ENCODE peak calls at places on chromosomes 4 and X, in eight cellular contexts. V, S, U, Q, J, M, X and D are unnamed samples. For H3K27me3, the result is how much of the 10 kb centered on the place peaks cover.

GRCh38 chrX:1453951-1454785 is 1.5 kb upstream of the ASMTL start:
- DNase-seq in V (peak), Q (peak), S (peak), X (peak), M (peak), U (no peak), J (peak), D (peak)

GRCh38 chr4:17921451-17921850 is 100.1 kb downstream of the LCORL start:
- DNase-seq in U (no peak), Q (no peak), M (no peak), X (no peak), V (no peak), S (no peak), J (no peak), D (no peak)

GRCh38 chr4:66564901-66565648 is 894.8 kb upstream of the EPHA5 start:
- DNase-seq in J (no peak), X (no peak), Q (no peak), S (no peak), U (no peak), M (no peak), V (no peak), D (no peak)

GRCh38 chrX:50813843-50814661 is at the start of gene SHROOM4:
- DNase-seq in J (peak), V (peak), Q (peak), S (no peak), U (no peak), M (peak), X (no peak), D (peak)

GRCh38 chr4:20196476-20196875 is 55.2 kb upstream of the SLIT2 start:
- DNase-seq in M (no peak), J (no peak), V (no peak), Q (no peak), U (no peak), S (no peak), X (no peak), D (no peak)

GRCh38 chr4:98950925-98951324 is 22.0 kb upstream of the EIF4E start:
- DNase-seq in S (no peak), U (no peak), Q (no peak), M (no peak), X (peak), J (no peak), V (no peak), D (no peak)

GRCh38 chr4:4762909-4763814 is 96.3 kb upstream of the MSX1 start:
- DNase-seq in Q (peak), U (peak), S (no peak), X (no peak), V (no peak), J (no peak), M (peak), D (no peak)

GRCh38 chrX:108312938-108313337 is 125.3 kb downstream of the COL4A6 start:
- DNase-seq in X (no peak), J (no peak), Q (no peak), M (peak), V (peak), S (no peak), U (no peak), D (no peak)

GRCh38 chr4:77073106-77073858 is 2.5 kb downstream of the CCNI start:
- DNase-seq in J (no peak), X (no peak), V (no peak), Q (no peak), M (no peak), U (no peak), S (no peak), D (no peak)

GRCh38 chr4:146245246-146245645 is 30.9 kb downstream of the REELD1 start:
- DNase-seq in V (peak), X (no peak), Q (no peak), U (no peak), S (peak), J (peak), M (no peak), D (no peak)

GRCh38 chr4:36310793-36311192 is 29.4 kb downstream of the DTHD1 start:
- DNase-seq in X (no peak), M (no peak), S (no peak), Q (no peak), U (no peak), V (no peak), J (peak), D (no peak)

GRCh38 chr4:178745203-178745602 is 1303.0 kb upstream of the AGA start:
- DNase-seq in J (no peak), S (no peak), M (no peak), U (no peak), X (no peak), Q (no peak), V (no peak), D (no peak)

GRCh38 chrX:14916017-14916674 is 42.9 kb downstream of the MOSPD2 start:
- DNase-seq in J (no peak), V (no peak), M (no peak), S (no peak), U (no peak), Q (no peak), X (no peak), D (no peak)

GRCh38 chrX:154029439-154029838 is 9.7 kb upstream of the IRAK1 start:
- DNase-seq in Q (no peak), V (no peak), S (no peak), U (no peak), M (no peak), X (peak), J (peak), D (no peak)

GRCh38 chrX:131084145-131084544 is 26.0 kb downstream of the ARHGAP36 start:
- DNase-seq in J (no peak), M (no peak), Q (no peak), S (no peak), V (no peak), X (no peak), U (no peak), D (no peak)

GRCh38 chr4:6335040-6335590 is 65.5 kb downstream of the WFS1 start:
- DNase-seq in S (no peak), J (no peak), V (no peak), Q (no peak), U (no peak), X (no peak), M (no peak), D (no peak)

GRCh38 chrX:112968351-112969133 is 127.9 kb upstream of the AMOT start:
- DNase-seq in S (no peak), M (no peak), V (no peak), Q (no peak), X (no peak), J (no peak), U (no peak), D (no peak)

GRCh38 chrX:43562372-43562771 is 93.7 kb upstream of the MAOA start:
- DNase-seq in M (no peak), S (no peak), U (no peak), X (no peak), V (no peak), J (no peak), Q (no peak), D (no peak)

GRCh38 chrX:123157586-123157985 is 26.5 kb upstream of the GRIA3 start:
- DNase-seq in X (no peak), J (no peak), U (no peak), Q (no peak), S (no peak), M (no peak), V (no peak), D (no peak)
- H3K27me3 ChIP-seq in X (under half), J (under half), U (under half), Q (under half), S (under half), M (under half), V (under half), D (under half)

GRCh38 chr4:168877407-168877778 is 132.7 kb downstream of the CBR4 start:
- DNase-seq in J (no peak), U (no peak), X (no peak), Q (no peak), S (no peak), V (no peak), M (no peak), D (no peak)
- H3K4me3 ChIP-seq in J (peak), U (no peak), X (no peak), Q (no peak), S (peak), V (peak), M (peak), D (peak)

GRCh38 chrX:118348186-118348810 is 2.4 kb downstream of the WDR44 start:
- DNase-seq in V (no peak), X (no peak), Q (no peak), S (no peak), M (no peak), U (no peak), J (no peak), D (no peak)
- TF ChIP-seq EP300 in V (no peak), X (no peak), Q (no peak), S (no peak), M (no peak), U (no peak), J (no peak), D (no peak)

GRCh38 chrX:120310861-120311631 is at the start of gene TMEM255A:
- DNase-seq in Q (peak), M (peak), V (no peak), U (no peak), X (no peak), S (no peak), J (no peak), D (peak)

GRCh38 chrX:120308558-120308957 is 2.7 kb downstream of the TMEM255A start:
- DNase-seq in X (no peak), Q (no peak), V (no peak), S (no peak), U (no peak), J (no peak), M (peak), D (peak)

GRCh38 chrX:120308959-120309872 is 2.0 kb downstream of the TMEM255A start:
- DNase-seq in V (peak), J (peak), U (peak), Q (peak), S (peak), M (peak), X (no peak), D (peak)

GRCh38 chrX:120309873-120310730 is 1.2 kb downstream of the TMEM255A start:
- DNase-seq in J (no peak), Q (peak), X (no peak), V (no peak), M (peak), U (no peak), S (no peak), D (peak)

DNA sequence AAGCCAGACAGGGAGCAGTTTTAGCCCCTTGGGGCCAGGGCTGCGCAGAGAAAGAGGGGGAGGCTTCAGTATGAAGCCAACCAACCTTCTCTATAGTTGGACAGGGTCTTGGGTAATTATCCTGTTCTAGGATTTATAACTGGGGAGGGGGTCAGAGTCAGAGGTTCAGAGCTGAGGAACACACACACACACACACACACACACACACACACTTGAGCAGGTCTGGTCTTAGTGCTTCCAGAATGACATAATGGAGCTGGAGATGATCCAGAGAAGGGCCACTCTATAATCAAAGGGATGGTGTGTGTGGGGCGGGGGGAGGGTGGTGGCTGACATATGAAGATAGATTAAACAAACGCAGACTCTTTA is 355 bp upstream of the TMEM255A start:
- DNase-seq in V (no peak), M (no peak), S (no peak), J (no peak), U (no peak), X (no peak), Q (no peak), D (no peak)
- H3K27me3 ChIP-seq in V (half or more), M (half or more), S (under half), J (under half), U (under half), X (under half), Q (half or more), D (under half)

GRCh38 chr4:101791189-101791572 is 651 bp downstream of the BANK1 start:
- DNase-seq in S (no peak), X (no peak), Q (no peak), V (no peak), M (no peak), J (peak), U (no peak), D (no peak)
- H3K4me3 ChIP-seq in S (peak), X (no peak), Q (no peak), V (peak), M (peak), J (peak), U (peak), D (peak)